ENCODE peak calls at places on chromosome 18, in seven cellular contexts. D is fibroblast of lung, R is ovary, U is upper lobe of right lung, I is transverse colon, G is right atrium auricular region, W is WERI-Rb-1. A is an unnamed sample.

GRCh38 chr18:49023938-49024341 is 73.2 kb upstream of the SMAD7 start:
- DNase-seq in D (no peak), R (no peak), U (peak; percentile 53), I (no peak), G (peak; percentile 42), W (no peak), A (peak; percentile 11)

GRCh38 chr18:48850891-48851302 is 99.9 kb downstream of the SMAD7 start:
- DNase-seq in D (peak; percentile 57), R (peak; percentile 59), U (no peak), I (no peak), G (peak; percentile 81), W (no peak), A (peak; percentile 75)

GRCh38 chr18:31942301-31942998 is 478 bp downstream of the TRAPPC8 start:
- DNase-seq in D (peak; percentile 37), R (no peak), U (peak; percentile 85), I (peak; percentile 56), G (no peak), W (peak; percentile 43), A (peak; percentile 38)

GRCh38 chr18:44507729-44508325 is 172.9 kb upstream of the SETBP1 start:
- DNase-seq in D (no peak), R (no peak), U (peak; percentile 66), I (peak; percentile 26), G (no peak), W (no peak), A (peak; percentile 66)

GRCh38 chr18:66682855-66683322 is 79.0 kb upstream of the CDH19 start:
- DNase-seq in D (no peak), R (no peak), U (no peak), I (no peak), G (no peak), W (no peak), A (no peak)

GRCh38 chr18:77702686-77703085 is 453.0 kb downstream of the GALR1 start:
- DNase-seq in D (peak; percentile 5), R (no peak), U (no peak), I (no peak), G (no peak), W (peak; percentile 76), A (no peak)

GRCh38 chr18:12647773-12648172 is 10.1 kb downstream of the SPIRE1 start:
- DNase-seq in D (no peak), R (no peak), U (no peak), I (no peak), G (no peak), W (no peak), A (no peak)

GRCh38 chr18:31041346-31042067 is 1.0 kb downstream of the DSC3 start:
- DNase-seq in D (no peak), R (no peak), U (peak; percentile 52), I (peak; percentile 10), G (no peak), W (no peak), A (no peak)

GRCh38 chr18:33495278-33495677 is 54.8 kb upstream of the CCDC178 start:
- DNase-seq in D (peak; percentile 81), R (no peak), U (no peak), I (no peak), G (no peak), W (peak; percentile 46), A (no peak)

GRCh38 chr18:47779381-47779780 is 151.1 kb downstream of the SMAD2 start:
- DNase-seq in D (no peak), R (no peak), U (no peak), I (no peak), G (no peak), W (no peak), A (no peak)

GRCh38 chr18:46542545-46542944 is 114.5 kb downstream of the LOXHD1 start:
- DNase-seq in D (no peak), R (no peak), U (no peak), I (no peak), G (no peak), W (peak; percentile 55), A (no peak)

GRCh38 chr18:45291616-45292612 is 323.4 kb upstream of the SLC14A2 start:
- DNase-seq in D (no peak), R (no peak), U (no peak), I (no peak), G (no peak), W (no peak), A (no peak)

GRCh38 chr18:48122816-48123215 is 192.4 kb upstream of the SMAD2 start:
- DNase-seq in D (no peak), R (no peak), U (no peak), I (no peak), G (no peak), W (no peak), A (no peak)

GRCh38 chr18:13011719-13012118 is 20.6 kb downstream of the CEP192 start:
- DNase-seq in D (no peak), R (no peak), U (no peak), I (no peak), G (no peak), W (no peak), A (no peak)

GRCh38 chr18:2325308-2325849 is 245.9 kb downstream of the METTL4 start:
- DNase-seq in D (peak; percentile 2), R (no peak), U (no peak), I (no peak), G (no peak), W (no peak), A (no peak)

GRCh38 chr18:3808985-3809780 is 359.2 kb downstream of the TGIF1 start:
- DNase-seq in D (no peak), R (no peak), U (no peak), I (no peak), G (no peak), W (no peak), A (no peak)

GRCh38 chr18:73895701-73896100 is 251.9 kb downstream of the FBXO15 start:
- DNase-seq in D (no peak), R (no peak), U (no peak), I (no peak), G (no peak), W (no peak), A (no peak)

GRCh38 chr18:79919089-79919488 is 32.4 kb downstream of the SLC66A2 start:
- DNase-seq in D (no peak), R (peak; percentile 23), U (peak; percentile 55), I (peak; percentile 5), G (peak; percentile 46), W (peak; percentile 12), A (no peak)

GRCh38 chr18:3985664-3986063 is 469.4 kb downstream of the DLGAP1 start:
- DNase-seq in D (peak; percentile 92), R (no peak), U (no peak), I (no peak), G (no peak), W (no peak), A (no peak)

GRCh38 chr18:47206945-47207637 is 30.9 kb upstream of the IER3IP1 start:
- DNase-seq in D (no peak), R (no peak), U (no peak), I (no peak), G (no peak), W (no peak), A (no peak)

GRCh38 chr18:12779043-12779442 is 76.2 kb downstream of the PSMG2 start:
- DNase-seq in D (no peak), R (no peak), U (no peak), I (no peak), G (peak; percentile 16), W (no peak), A (no peak)

GRCh38 chr18:62751341-62751821 is 36.0 kb downstream of the PHLPP1 start:
- DNase-seq in D (peak; percentile 12), R (no peak), U (no peak), I (no peak), G (no peak), W (no peak), A (peak; percentile 47)

GRCh38 chr18:78856569-78857200 is 122.9 kb upstream of the SALL3 start:
- DNase-seq in D (no peak), R (no peak), U (no peak), I (no peak), G (no peak), W (no peak), A (no peak)

DNA sequence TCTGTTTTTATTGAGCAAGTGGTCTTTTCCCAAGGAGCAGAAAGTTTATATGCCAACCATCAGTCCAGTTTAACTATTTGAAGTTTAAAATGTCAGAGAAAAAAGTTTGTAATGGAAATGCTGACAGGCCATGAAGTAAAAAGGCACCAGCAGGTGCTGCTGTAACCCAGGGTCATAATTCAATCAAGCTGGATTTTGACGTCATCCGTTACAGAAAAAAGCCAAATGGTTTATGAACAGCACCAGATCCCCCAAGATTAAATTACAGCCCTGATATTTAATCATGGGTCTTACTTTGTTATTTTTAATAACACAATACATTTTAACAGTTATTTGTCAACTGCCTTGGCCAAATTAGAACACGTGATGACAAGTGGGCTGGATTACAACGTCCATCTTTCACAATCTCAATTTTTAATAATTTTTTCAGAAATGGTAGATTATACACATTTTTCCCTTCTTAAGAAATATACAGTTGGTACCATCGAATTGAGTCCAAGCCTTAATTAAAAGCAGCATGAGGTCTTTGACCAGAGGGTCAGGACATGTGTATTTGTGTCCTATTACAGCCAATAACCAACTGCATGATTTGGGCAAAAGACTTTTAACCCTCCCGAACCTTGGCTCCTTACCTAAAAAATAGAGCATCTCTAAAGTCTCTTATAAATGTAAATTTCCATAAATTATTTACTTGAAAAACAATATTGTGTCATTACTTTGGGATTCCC is 10.0 kb downstream of the TCF4 start:
- DNase-seq in D (no peak), R (no peak), U (no peak), I (no peak), G (no peak), W (no peak), A (no peak)
- TF ChIP-seq CTCF in D (no peak), R (no peak), U (no peak), I (no peak), G (no peak), W (no peak), A (no peak)

GRCh38 chr18:72692595-72692994 is 148.5 kb upstream of the CBLN2 start:
- DNase-seq in D (no peak), R (no peak), U (no peak), I (no peak), G (no peak), W (no peak), A (no peak)

GRCh38 chr18:72697706-72698105 is 153.6 kb upstream of the CBLN2 start:
- DNase-seq in D (no peak), R (no peak), U (no peak), I (no peak), G (no peak), W (no peak), A (no peak)

DNA sequence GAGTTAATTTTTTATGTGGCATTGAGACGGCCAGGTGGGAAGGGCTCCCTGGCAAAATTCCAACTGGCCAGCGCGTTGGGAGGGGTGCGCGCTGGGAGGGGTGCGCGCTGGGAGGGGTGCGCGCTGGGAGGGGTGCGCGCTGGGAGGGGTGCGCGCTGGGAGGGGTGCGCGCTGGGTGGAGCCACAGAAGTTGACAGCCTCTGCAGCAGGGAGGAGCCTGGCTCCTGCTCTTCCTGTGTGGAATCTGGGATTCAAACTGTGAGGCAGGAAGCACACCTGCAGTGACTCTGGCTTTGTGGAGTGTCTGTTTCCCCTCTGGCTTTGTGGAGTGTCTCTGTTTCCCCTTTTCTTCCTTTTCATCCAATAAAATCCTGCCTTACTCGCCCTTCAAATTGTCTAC is 147.9 kb upstream of the CBLN2 start:
- DNase-seq in D (no peak), R (no peak), U (no peak), I (peak; percentile 44), G (no peak), W (no peak), A (no peak)
- H3K27ac ChIP-seq in D (no peak overlapping the region), R (no peak overlapping the region), U (no peak overlapping the region), I (no peak overlapping the region), G (no peak overlapping the region), W (no peak overlapping the region), A (no peak overlapping the region)

GRCh38 chr18:57603871-57604270 is 17.4 kb upstream of the FECH start:
- DNase-seq in D (no peak), R (no peak), U (no peak), I (no peak), G (no peak), W (no peak), A (no peak)
- H3K36me3 ChIP-seq in D (peaks cover 10% of the 10 kb centered on the region), R (no peaks in the 10 kb centered on the region), U (peaks cover 97% of the 10 kb centered on the region), I (peaks cover 83% of the 10 kb centered on the region), G (peaks cover 84% of the 10 kb centered on the region), W (peaks cover 86% of the 10 kb centered on the region), A (peaks cover 99% of the 10 kb centered on the region)

GRCh38 chr18:35511833-35512232 is 14.1 kb upstream of the INO80C start:
- DNase-seq in D (no peak), R (no peak), U (no peak), I (no peak), G (no peak), W (no peak), A (no peak)
- TF ChIP-seq CTCF in D (no peak), R (no peak), U (no peak), I (no peak), G (no peak), W (peak; percentile 31), A (no peak)